ENCODE peak calls at places on chromosomes 4 and X, in nine cellular contexts. W is Panc1, Y is GM23338, K is SK-N-SH, B is K562, O is HCT116, M is GM12878, R is HL-60, Z is HepG2. P is an unnamed sample.
A peak's percentile ranks its signal among the peaks of the same experiment; 100 is the strongest.

GRCh38 chr4:67549123-67549522 is 3.8 kb upstream of the CENPC start:
- DNase-seq in Y (no peak), W (no peak), K (peak; percentile 21), M (no peak), B (no peak), O (no peak), R (no peak), Z (peak; percentile 15), P (no peak)

GRCh38 chr4:92129408-92129994 is 174.3 kb upstream of the GRID2 start:
- DNase-seq in M (no peak), Y (no peak), R (no peak), K (no peak), Z (no peak), O (no peak), W (no peak), B (no peak), P (no peak)

GRCh38 chr4:40289366-40290188 is 45.6 kb upstream of the CHRNA9 start:
- DNase-seq in W (no peak), K (no peak), Z (no peak), Y (no peak), R (no peak), B (no peak), M (no peak), O (no peak), P (no peak)

GRCh38 chr4:14853186-14853946 is 148.9 kb upstream of the CPEB2 start:
- DNase-seq in W (no peak), R (no peak), M (no peak), B (no peak), Y (peak; percentile 10), Z (no peak), O (no peak), K (no peak), P (no peak)

GRCh38 chrX:53950130-53950733 is 94.0 kb downstream of the PHF8 start:
- DNase-seq in W (no peak), O (no peak), B (no peak), Y (no peak), K (no peak), R (no peak), Z (no peak), M (no peak), P (no peak)

GRCh38 chr4:101191302-101192098 is 155.8 kb downstream of the PPP3CA start:
- DNase-seq in Z (no peak), O (no peak), M (no peak), Y (peak; percentile 73), R (no peak), W (no peak), K (peak; percentile 47), B (no peak), P (no peak)

GRCh38 chr4:4355302-4355701 is 31.6 kb upstream of the NSG1 start:
- DNase-seq in B (no peak), O (no peak), W (no peak), Y (no peak), Z (no peak), R (no peak), M (no peak), K (no peak), P (no peak)

GRCh38 chrX:67780694-67781109 is 236.9 kb downstream of the AR start:
- DNase-seq in Y (no peak), W (no peak), M (no peak), B (no peak), R (peak; percentile 84), O (no peak), K (no peak), Z (no peak), P (no peak)

GRCh38 chr4:126890994-126891393 is 741.8 kb upstream of the INTU start:
- DNase-seq in Y (no peak), K (no peak), B (no peak), R (no peak), W (no peak), M (no peak), Z (no peak), O (no peak), P (no peak)

GRCh38 chrX:132491191-132491590 is 2.4 kb upstream of the MBNL3 start:
- DNase-seq in K (no peak), W (no peak), Y (peak; percentile 23), R (peak; percentile 49), Z (peak; percentile 88), O (no peak), M (no peak), B (no peak), P (peak; percentile 6)

GRCh38 chrX:132489256-132490085 is 633 bp upstream of the MBNL3 start:
- DNase-seq in M (no peak), R (peak; percentile 40), O (no peak), Z (no peak), B (no peak), W (no peak), K (peak; percentile 69), Y (peak; percentile 56), P (no peak)

GRCh38 chrX:132490086-132490419 is 1.2 kb upstream of the MBNL3 start:
- DNase-seq in K (no peak), Z (peak; percentile 41), O (no peak), R (no peak), Y (no peak), W (no peak), B (no peak), M (no peak), P (no peak)

GRCh38 chrX:132488092-132488749 is 617 bp downstream of the MBNL3 start:
- DNase-seq in Y (no peak), O (no peak), Z (no peak), R (peak; percentile 47), B (no peak), M (no peak), K (no peak), W (no peak), P (no peak)

DNA sequence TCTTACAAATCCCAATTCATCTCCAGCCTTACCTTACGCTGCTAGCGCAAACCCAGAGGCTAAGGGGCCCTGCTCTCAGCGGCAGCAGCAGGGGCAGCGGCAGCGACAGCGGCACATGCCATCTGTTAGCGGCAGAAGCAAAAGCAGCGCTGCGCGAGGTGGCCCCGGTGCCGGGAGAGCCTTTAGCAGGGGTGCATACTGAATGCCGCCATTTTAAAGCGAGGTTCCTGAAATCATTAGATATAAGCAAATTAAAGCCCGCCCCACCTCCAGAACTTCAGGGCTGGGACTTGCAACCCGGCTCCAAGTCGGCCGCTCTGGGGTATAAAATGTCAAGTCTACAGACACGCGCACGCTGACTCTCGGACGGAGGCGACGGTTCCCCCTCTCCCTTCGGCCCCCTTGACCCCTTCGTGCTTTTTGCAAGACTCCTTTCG is at the start of gene MBNL3:
- DNase-seq in Z (peak; percentile 33), O (no peak), K (peak; percentile 52), Y (peak; percentile 64), B (no peak), M (no peak), R (no peak), W (no peak), P (peak; percentile 20)
- TF ChIP-seq REST in Z (no peak), O (no peak), K (no peak), Y (no peak), B (no peak), M (no peak), R (peak; percentile 57), W (no peak), P (no peak)

GRCh38 chr4:139955600-139955999 is 198.4 kb downstream of the MAML3 start:
- DNase-seq in W (no peak), R (no peak), Z (no peak), B (no peak), Y (peak; percentile 21), M (no peak), K (no peak), O (no peak), P (no peak)

GRCh38 chr4:139954512-139954911 is 199.5 kb downstream of the MAML3 start:
- DNase-seq in M (no peak), Z (no peak), W (no peak), Y (no peak), B (no peak), K (no peak), O (no peak), R (no peak), P (no peak)

GRCh38 chr4:139957108-139957464 is 196.9 kb downstream of the MAML3 start:
- DNase-seq in R (no peak), M (no peak), W (no peak), O (no peak), B (no peak), K (no peak), Y (no peak), Z (no peak), P (no peak)

GRCh38 chr4:139957986-139958737 is 195.8 kb downstream of the MAML3 start:
- DNase-seq in O (no peak), M (no peak), Y (no peak), B (no peak), K (no peak), R (no peak), W (no peak), Z (no peak), P (no peak)

DNA sequence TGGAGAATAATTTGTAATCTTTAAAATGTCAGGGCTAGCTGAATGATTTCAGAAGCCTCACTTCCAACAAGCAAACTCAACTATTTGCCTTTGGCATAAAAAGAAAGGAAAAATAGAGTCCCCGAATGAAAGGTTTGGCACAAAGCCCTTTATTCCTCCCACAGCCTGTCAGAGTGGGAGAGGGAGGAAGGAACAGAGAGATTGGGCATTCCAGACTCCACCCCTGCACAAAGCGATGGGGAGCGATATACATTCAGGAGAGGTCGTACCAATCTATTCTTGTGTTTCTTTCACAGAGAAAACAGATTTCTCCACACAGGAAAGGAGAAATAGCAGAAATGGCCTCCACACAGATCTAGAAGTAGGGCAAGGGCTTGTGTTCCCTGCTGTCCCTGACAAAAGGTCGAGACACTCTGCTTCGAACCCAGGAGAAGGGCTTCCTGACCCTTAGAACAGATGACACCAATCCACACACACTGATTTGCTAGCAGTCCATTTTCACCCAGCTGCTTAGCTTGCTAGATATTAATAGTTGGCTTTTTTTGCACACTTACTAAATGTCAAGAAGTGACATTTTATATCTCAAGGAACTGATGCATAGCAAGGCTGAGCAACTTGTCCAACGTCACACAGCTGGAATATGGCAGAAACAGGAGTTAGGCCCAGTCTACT is 197.4 kb downstream of the MAML3 start:
- DNase-seq in M (no peak), O (no peak), Z (no peak), Y (no peak), W (no peak), K (no peak), B (no peak), R (no peak), P (no peak)
- TF ChIP-seq REST in M (no peak), O (no peak), Z (no peak), Y (no peak), W (no peak), K (no peak), B (no peak), R (no peak), P (no peak)

GRCh38 chr4:78846258-78846657 is 70.1 kb downstream of the BMP2K start:
- DNase-seq in R (no peak), W (no peak), O (no peak), Y (no peak), K (no peak), M (no peak), Z (no peak), B (no peak), P (no peak)
- TF ChIP-seq REST in R (no peak), W (no peak), O (no peak), Y (no peak), K (no peak), M (no peak), Z (no peak), B (no peak), P (no peak)

GRCh38 chrX:22021721-22022120 is 10.4 kb upstream of the PHEX start:
- DNase-seq in W (no peak), K (no peak), M (no peak), O (no peak), Z (no peak), R (no peak), Y (no peak), B (no peak), P (no peak)
- TF ChIP-seq REST in W (no peak), K (no peak), M (no peak), O (no peak), Z (no peak), R (no peak), Y (no peak), B (no peak), P (no peak)

P was measured in A549.